ENCODE peak calls at places on chromosomes 6 and 20, in four cellular contexts. M, H, C and K are unnamed samples.

GRCh38 chr6:90083891-90084290 is 189.6 kb downstream of the GJA10 start:
- DNase-seq in M (no peak), H (peak), C (peak), K (no peak)

GRCh38 chr6:127824061-127824460 is 76.8 kb downstream of the THEMIS start:
- DNase-seq in M (no peak), H (no peak), C (no peak), K (no peak)

GRCh38 chr6:166516256-166516655 is 70.2 kb downstream of the RAMACL start:
- DNase-seq in M (no peak), H (no peak), C (no peak), K (no peak)

GRCh38 chr20:58714340-58714922 is 21.8 kb downstream of the NPEPL1 start:
- DNase-seq in M (no peak), H (no peak), C (no peak), K (no peak)

GRCh38 chr6:9921366-9921765 is 493.5 kb downstream of the TFAP2A start:
- DNase-seq in M (no peak), H (no peak), C (no peak), K (no peak)

GRCh38 chr20:55415567-55416142 is 589.7 kb downstream of the CBLN4 start:
- DNase-seq in M (peak), H (no peak), C (no peak), K (no peak)

GRCh38 chr20:57874141-57874540 is 164.3 kb upstream of the PMEPA1 start:
- DNase-seq in M (no peak), H (no peak), C (no peak), K (no peak)

GRCh38 chr6:47633141-47633540 is 65.2 kb upstream of the ADGRF4 start:
- DNase-seq in M (no peak), H (no peak), C (no peak), K (no peak)

GRCh38 chr6:144657691-144658090 is 372.6 kb downstream of the UTRN start:
- DNase-seq in M (no peak), H (no peak), C (no peak), K (no peak)

GRCh38 chr20:44017905-44018683 is 103.4 kb downstream of the TOX2 start:
- DNase-seq in M (no peak), H (no peak), C (no peak), K (no peak)

GRCh38 chr6:165850434-165851019 is 187.5 kb upstream of the PDE10A start:
- DNase-seq in M (peak), H (no peak), C (peak), K (no peak)

GRCh38 chr20:38932457-38933120 is 6.4 kb downstream of the FAM83D start:
- DNase-seq in M (no peak), H (no peak), C (no peak), K (no peak)

GRCh38 chr6:25623874-25624273 is 28.1 kb upstream of the SCGN start:
- DNase-seq in M (no peak), H (no peak), C (no peak), K (no peak)

GRCh38 chr6:105994522-105995402 is 91.4 kb upstream of the PRDM1 start:
- DNase-seq in M (no peak), H (no peak), C (no peak), K (peak)

GRCh38 chr20:13515796-13516533 is 122.8 kb downstream of the TASP1 start:
- DNase-seq in M (no peak), H (no peak), C (no peak), K (no peak)

GRCh38 chr6:8589941-8590676 is 154.8 kb upstream of the SLC35B3 start:
- DNase-seq in M (no peak), H (no peak), C (no peak), K (no peak)

GRCh38 chr6:20652691-20653479 is 118.6 kb downstream of the CDKAL1 start:
- DNase-seq in M (no peak), H (no peak), C (no peak), K (no peak)

GRCh38 chr20:38658879-38659612 is 57.4 kb downstream of the ARHGAP40 start:
- DNase-seq in M (peak), H (no peak), C (peak), K (peak)

GRCh38 chr6:36730424-36731380 is 33.1 kb downstream of the RAB44 start:
- DNase-seq in M (no peak), H (no peak), C (no peak), K (no peak)

GRCh38 chr6:25312034-25312620 is 33.0 kb downstream of the CARMIL1 start:
- DNase-seq in M (no peak), H (no peak), C (no peak), K (no peak)

GRCh38 chr20:58650181-58650775 is 805 bp upstream of the STX16 start:
- DNase-seq in M (no peak), H (no peak), C (peak), K (peak)

GRCh38 chr6:1286972-1287600 is 24.8 kb upstream of the FOXQ1 start:
- DNase-seq in M (no peak), H (no peak), C (no peak), K (no peak)

GRCh38 chr20:13613917-13614316 is 24.8 kb downstream of the TASP1 start:
- DNase-seq in M (peak), H (no peak), C (no peak), K (no peak)

GRCh38 chr6:87122477-87122876 is 27.6 kb upstream of the CGA start:
- DNase-seq in M (no peak), H (no peak), C (no peak), K (no peak)

GRCh38 chr6:132279592-132280139 is 121.6 kb downstream of the MOXD1 start:
- DNase-seq in M (peak), H (peak), C (peak), K (peak)

GRCh38 chr20:50380697-50381040 is 129.5 kb upstream of the PTPN1 start:
- DNase-seq in M (peak), H (no peak), C (no peak), K (no peak)

GRCh38 chr20:34110025-34111013 is 1.7 kb downstream of the EIF2S2 start:
- DNase-seq in M (peak), H (no peak), C (no peak), K (no peak)

GRCh38 chr6:104887350-104887749 is 27.6 kb upstream of the HACE1 start:
- DNase-seq in M (peak), H (no peak), C (peak), K (no peak)

DNA sequence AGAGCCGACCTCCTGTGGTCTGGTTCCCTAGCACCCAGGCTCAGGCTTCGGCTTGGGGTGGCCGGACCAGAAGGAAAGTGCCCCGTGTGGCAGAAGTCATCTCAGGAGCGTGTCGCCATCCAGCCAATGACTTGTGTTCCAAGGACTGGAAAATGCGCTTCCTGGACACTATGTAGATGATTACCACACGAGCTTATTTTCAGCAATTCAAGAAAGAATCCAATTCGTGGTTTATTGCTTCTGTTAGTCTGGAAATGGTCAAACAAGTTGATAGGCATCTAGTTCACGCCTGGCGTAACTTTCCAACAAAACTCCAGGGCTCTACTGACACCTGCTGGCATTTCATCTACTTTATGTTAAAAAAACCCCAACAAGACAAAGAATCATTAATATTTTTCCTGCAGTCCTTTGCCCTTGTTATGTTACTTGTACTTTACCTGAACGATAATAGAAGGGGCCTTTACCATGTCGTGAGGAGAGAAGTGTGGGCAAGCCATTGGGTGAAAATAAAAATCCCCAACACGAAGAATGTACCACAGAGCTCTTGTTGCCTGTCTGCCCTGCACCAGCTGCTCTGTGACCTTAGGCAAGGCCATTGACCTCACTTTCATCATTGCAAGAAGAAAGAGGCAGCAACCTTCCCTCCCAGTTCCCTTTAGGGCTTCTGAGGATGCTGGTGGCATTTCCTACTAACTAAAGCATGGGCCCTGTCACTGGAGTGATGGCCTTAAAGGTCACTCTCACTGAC is 154.7 kb upstream of the LAMP5 start:
- DNase-seq in M (peak), H (no peak), C (no peak), K (no peak)
- TF ChIP-seq ZNF274 in M (no peak), H (no peak), C (no peak), K (no peak)

GRCh38 chr6:163750436-163751031 is 336.0 kb downstream of the QKI start:
- DNase-seq in M (no peak), H (no peak), C (no peak), K (no peak)
- TF ChIP-seq USF2 in M (no peak), H (no peak), C (no peak), K (no peak)

GRCh38 chr6:133799043-133799442 is 89.9 kb upstream of the TCF21 start:
- DNase-seq in M (no peak), H (no peak), C (no peak), K (no peak)
- TF ChIP-seq ZNF274 in M (no peak), H (no peak), C (no peak), K (no peak)

GRCh38 chr6:42104095-42104806 is 38.2 kb downstream of the C6orf132 start:
- DNase-seq in M (peak), H (peak), C (peak), K (peak)
- TF ChIP-seq USF2 in M (no peak), H (no peak), C (no peak), K (no peak)

GRCh38 chr6:151358475-151358874 is 32.9 kb downstream of the ZBTB2 start:
- DNase-seq in M (no peak), H (no peak), C (no peak), K (no peak)
- TF ChIP-seq ZNF274 in M (no peak), H (no peak), C (no peak), K (no peak)

GRCh38 chr6:153484056-153484455 is 353.0 kb upstream of the RGS17 start:
- DNase-seq in M (no peak), H (no peak), C (no peak), K (no peak)
- TF ChIP-seq USF2 in M (no peak), H (no peak), C (no peak), K (no peak)